ENCODE peak calls at places on chromosomes 5 and 9, in four cellular contexts. One of them, this sample, is unnamed.

GRCh38 chr5:129094924-129095797 is 612 bp downstream of the ISOC1 start:
- DNase-seq in HCT116: no peak
- DNase-seq in transverse colon: peak
- DNase-seq in uterus: peak
- DNase-seq in this sample: peak

GRCh38 chr5:55175781-55176175 is 2.8 kb upstream of the CDC20B start:
- DNase-seq in HCT116: no peak
- DNase-seq in transverse colon: no peak
- DNase-seq in uterus: no peak
- DNase-seq in this sample: no peak

GRCh38 chr5:177468329-177469058 is 4.9 kb downstream of the DBN1 start:
- DNase-seq in transverse colon: no peak
- DNase-seq in HCT116: no peak
- DNase-seq in uterus: no peak
- DNase-seq in this sample: no peak

GRCh38 chr5:32628049-32628803 is 42.9 kb downstream of the SUB1 start:
- DNase-seq in transverse colon: no peak
- DNase-seq in uterus: no peak
- DNase-seq in HCT116: no peak
- DNase-seq in this sample: no peak

GRCh38 chr5:144944936-144945335 is 774.3 kb downstream of the KCTD16 start:
- DNase-seq in transverse colon: no peak
- DNase-seq in HCT116: no peak
- DNase-seq in uterus: no peak
- DNase-seq in this sample: no peak

GRCh38 chr9:116671605-116672004 is 15.5 kb upstream of the TRIM32 start:
- DNase-seq in HCT116: no peak
- DNase-seq in uterus: no peak
- DNase-seq in transverse colon: no peak
- DNase-seq in this sample: no peak

GRCh38 chr5:169431386-169431785 is 130.4 kb upstream of the SLIT3 start:
- DNase-seq in uterus: no peak
- DNase-seq in HCT116: no peak
- DNase-seq in transverse colon: no peak
- DNase-seq in this sample: no peak

GRCh38 chr9:97440160-97440559 is 28.3 kb downstream of the TDRD7 start:
- DNase-seq in transverse colon: no peak
- DNase-seq in HCT116: no peak
- DNase-seq in uterus: no peak
- DNase-seq in this sample: no peak

GRCh38 chr5:128035689-128036088 is 47.9 kb upstream of the SLC12A2 start:
- DNase-seq in HCT116: no peak
- DNase-seq in transverse colon: no peak
- DNase-seq in uterus: no peak
- DNase-seq in this sample: no peak

GRCh38 chr5:42604171-42604711 is 152.4 kb upstream of the CCDC152 start:
- DNase-seq in uterus: no peak
- DNase-seq in HCT116: no peak
- DNase-seq in transverse colon: no peak
- DNase-seq in this sample: no peak

GRCh38 chr5:134803821-134804220 is 41.9 kb upstream of the C5orf24 start:
- DNase-seq in transverse colon: no peak
- DNase-seq in uterus: no peak
- DNase-seq in HCT116: no peak
- DNase-seq in this sample: no peak

GRCh38 chr9:4986291-4986690 is 1.2 kb downstream of the JAK2 start:
- DNase-seq in transverse colon: no peak
- DNase-seq in HCT116: no peak
- DNase-seq in uterus: no peak
- DNase-seq in this sample: no peak

GRCh38 chr5:159855476-159856157 is 60.7 kb upstream of the ADRA1B start:
- DNase-seq in HCT116: no peak
- DNase-seq in uterus: peak
- DNase-seq in transverse colon: no peak
- DNase-seq in this sample: no peak

GRCh38 chr5:15243301-15244020 is 256.5 kb upstream of the FBXL7 start:
- DNase-seq in uterus: no peak
- DNase-seq in transverse colon: no peak
- DNase-seq in HCT116: no peak
- DNase-seq in this sample: no peak

GRCh38 chr9:74570879-74571512 is 73.9 kb downstream of the RORB start:
- DNase-seq in transverse colon: no peak
- DNase-seq in uterus: no peak
- DNase-seq in HCT116: peak
- DNase-seq in this sample: no peak

GRCh38 chr5:96079075-96079474 is 117.4 kb upstream of the ELL2 start:
- DNase-seq in HCT116: peak
- DNase-seq in uterus: no peak
- DNase-seq in transverse colon: no peak
- DNase-seq in this sample: no peak

GRCh38 chr9:13665418-13666066 is 386.1 kb upstream of the MPDZ start:
- DNase-seq in HCT116: no peak
- DNase-seq in transverse colon: no peak
- DNase-seq in uterus: no peak
- DNase-seq in this sample: no peak

GRCh38 chr5:136087961-136088871 is 44.4 kb upstream of the SMAD5 start:
- DNase-seq in transverse colon: peak
- DNase-seq in HCT116: no peak
- DNase-seq in uterus: peak
- DNase-seq in this sample: no peak
- H3K4me3 ChIP-seq in transverse colon: no peak
- H3K4me3 ChIP-seq in HCT116: no peak
- H3K4me3 ChIP-seq in uterus: no peak
- H3K4me3 ChIP-seq in this sample: no peak

DNA sequence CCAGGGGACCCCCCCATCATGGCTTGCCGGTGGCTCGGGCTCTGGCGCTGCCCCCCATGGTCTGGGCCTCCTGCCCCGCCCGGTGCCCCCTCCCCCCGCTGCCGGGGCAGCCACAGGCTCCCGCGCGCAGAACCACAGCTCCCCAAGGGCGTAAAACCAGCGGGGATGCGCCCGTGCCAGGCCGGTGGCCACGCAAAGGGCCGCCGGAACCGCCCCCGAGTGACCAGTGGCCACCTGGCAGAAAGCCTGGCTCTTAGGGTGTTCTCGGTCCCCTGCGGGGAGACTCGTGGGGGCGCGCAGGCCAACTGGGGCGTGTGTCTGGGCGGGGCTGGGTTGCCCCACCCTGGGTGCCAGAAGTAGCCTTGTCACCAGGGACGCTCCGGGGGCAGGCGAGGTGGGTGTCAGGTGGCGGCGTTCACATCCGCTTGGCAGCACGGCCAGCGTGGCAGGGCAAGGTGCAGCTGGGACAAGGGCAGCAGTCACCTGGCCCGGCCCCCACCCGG is 515 bp upstream of the AGPAT2 start:
- DNase-seq in HCT116: no peak
- DNase-seq in transverse colon: peak
- DNase-seq in uterus: no peak
- DNase-seq in this sample: no peak
- H3K4me3 ChIP-seq in HCT116: peak
- H3K4me3 ChIP-seq in transverse colon: peak
- H3K4me3 ChIP-seq in uterus: peak
- H3K4me3 ChIP-seq in this sample: peak

DNA sequence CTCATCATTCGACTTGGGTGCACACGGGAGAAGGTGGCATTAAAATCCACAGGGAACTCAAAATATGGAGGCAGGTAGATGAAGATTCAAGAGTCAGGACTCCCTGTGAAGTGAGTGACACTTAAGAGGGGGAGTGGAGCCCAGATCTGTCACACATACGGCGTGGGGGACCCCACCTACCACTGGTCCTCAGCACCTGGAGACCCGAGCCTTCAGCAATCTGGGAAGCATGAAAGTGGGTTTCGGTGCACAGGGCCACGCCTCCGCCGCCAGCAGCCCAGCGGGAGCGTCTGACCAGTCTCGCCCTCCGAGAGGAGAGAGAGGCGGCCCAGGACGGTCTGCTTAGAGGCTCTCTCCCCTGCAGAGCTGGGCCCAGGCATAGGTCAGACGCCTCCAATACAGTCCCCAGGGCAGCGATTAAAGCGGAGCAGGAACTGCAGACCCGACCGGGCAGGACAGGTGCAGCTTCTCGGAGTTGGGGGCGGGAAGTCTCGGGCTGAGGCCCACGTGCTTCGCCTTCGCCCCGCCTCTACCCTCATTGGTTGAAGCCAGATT is 639 bp upstream of the SLC2A8 start:
- DNase-seq in uterus: no peak
- DNase-seq in transverse colon: no peak
- DNase-seq in HCT116: no peak
- DNase-seq in this sample: no peak
- H3K4me3 ChIP-seq in uterus: peak
- H3K4me3 ChIP-seq in transverse colon: peak
- H3K4me3 ChIP-seq in HCT116: no peak
- H3K4me3 ChIP-seq in this sample: peak

GRCh38 chr9:84669008-84669292 is 579 bp upstream of the NTRK2 start:
- DNase-seq in HCT116: no peak
- DNase-seq in uterus: no peak
- DNase-seq in transverse colon: no peak
- DNase-seq in this sample: no peak
- H3K4me3 ChIP-seq in HCT116: no peak
- H3K4me3 ChIP-seq in uterus: peak
- H3K4me3 ChIP-seq in transverse colon: peak
- H3K4me3 ChIP-seq in this sample: peak

This sample was measured in NT2/D1.